ENCODE peak calls at places on chromosome 5, in seven cellular contexts. Y is neuronal stem cell, U is IMR-90, O is H9, Q is trophoblast cell, P is mesenchymal stem cell, H is H1. E is an unnamed sample.

GRCh38 chr5:81398741-81399140 is 4.8 kb upstream of the ACOT12 start:
- DNase-seq in Y (no peak), U (no peak), O (no peak), Q (no peak), P (no peak), H (no peak), E (peak; percentile 22)

GRCh38 chr5:21152611-21153010 is 1164.6 kb upstream of the CDH18 start:
- DNase-seq in Y (no peak), U (peak; percentile 0), O (no peak), Q (no peak), P (peak; percentile 59), H (no peak), E (no peak)

GRCh38 chr5:91486638-91487037 is 103.5 kb upstream of the ARRDC3 start:
- DNase-seq in Y (no peak), U (peak; percentile 23), O (no peak), Q (peak; percentile 20), P (peak; percentile 22), H (no peak), E (no peak)

GRCh38 chr5:110441035-110441434 is 285.4 kb downstream of the TMEM232 start:
- DNase-seq in Y (peak; percentile 11), U (peak; percentile 31), O (peak; percentile 36), Q (peak; percentile 48), P (peak; percentile 67), H (peak; percentile 15), E (peak; percentile 81)

GRCh38 chr5:42984307-42984706 is 55.8 kb downstream of the ANXA2R start:
- DNase-seq in Y (no peak), U (no peak), O (no peak), Q (no peak), P (no peak), H (no peak), E (no peak)

GRCh38 chr5:141647851-141648250 is 3.4 kb downstream of the FCHSD1 start:
- DNase-seq in Y (no peak), U (no peak), O (no peak), Q (no peak), P (no peak), H (no peak), E (no peak)

GRCh38 chr5:160197341-160198147 is 31.8 kb upstream of the FABP6 start:
- DNase-seq in Y (no peak), U (peak; percentile 44), O (peak; percentile 60), Q (no peak), P (peak; percentile 85), H (no peak), E (peak; percentile 96)

GRCh38 chr5:80959768-80960442 is at the start of gene RASGRF2:
- DNase-seq in Y (peak; percentile 49), U (peak; percentile 44), O (peak; percentile 66), Q (peak; percentile 89), P (peak; percentile 78), H (no peak), E (peak; percentile 84)

GRCh38 chr5:68068204-68068603 is 147.4 kb upstream of the PIK3R1 start:
- DNase-seq in Y (no peak), U (peak; percentile 17), O (no peak), Q (peak; percentile 23), P (peak; percentile 25), H (no peak), E (no peak)

GRCh38 chr5:139638736-139639618 is 9.2 kb upstream of the CXXC5 start:
- DNase-seq in Y (no peak), U (no peak), O (no peak), Q (no peak), P (no peak), H (no peak), E (no peak)

GRCh38 chr5:173833200-173833599 is 54.9 kb upstream of the CPEB4 start:
- DNase-seq in Y (no peak), U (no peak), O (no peak), Q (peak; percentile 21), P (no peak), H (no peak), E (no peak)

GRCh38 chr5:132190161-132190817 is 37.4 kb downstream of the P4HA2 start:
- DNase-seq in Y (peak; percentile 39), U (peak; percentile 81), O (peak; percentile 46), Q (peak; percentile 63), P (peak; percentile 83), H (no peak), E (peak; percentile 90)

GRCh38 chr5:88886252-88886651 is 3.3 kb upstream of the MEF2C start:
- DNase-seq in Y (no peak), U (no peak), O (no peak), Q (no peak), P (no peak), H (no peak), E (no peak)

GRCh38 chr5:135491552-135492318 is 39.6 kb upstream of the TIFAB start:
- DNase-seq in Y (no peak), U (no peak), O (peak; percentile 66), Q (peak; percentile 69), P (no peak), H (no peak), E (peak; percentile 58)

GRCh38 chr5:100560860-100561259 is 25.7 kb downstream of the FAM174A start:
- DNase-seq in Y (no peak), U (peak; percentile 35), O (no peak), Q (no peak), P (no peak), H (no peak), E (no peak)

GRCh38 chr5:20555034-20555433 is 567.0 kb upstream of the CDH18 start:
- DNase-seq in Y (no peak), U (no peak), O (no peak), Q (no peak), P (no peak), H (no peak), E (peak; percentile 34)

GRCh38 chr5:142211918-142212317 is 103.3 kb downstream of the NDFIP1 start:
- DNase-seq in Y (no peak), U (no peak), O (no peak), Q (no peak), P (no peak), H (no peak), E (no peak)

GRCh38 chr5:3392306-3392939 is 203.2 kb upstream of the IRX1 start:
- DNase-seq in Y (no peak), U (no peak), O (no peak), Q (no peak), P (no peak), H (no peak), E (no peak)

GRCh38 chr5:3394877-3395599 is 200.6 kb upstream of the IRX1 start:
- DNase-seq in Y (no peak), U (no peak), O (no peak), Q (no peak), P (no peak), H (no peak), E (no peak)

GRCh38 chr5:3394046-3394597 is 201.5 kb upstream of the IRX1 start:
- DNase-seq in Y (no peak), U (no peak), O (no peak), Q (no peak), P (no peak), H (no peak), E (no peak)

GRCh38 chr5:3391210-3391609 is 204.4 kb upstream of the IRX1 start:
- DNase-seq in Y (no peak), U (no peak), O (no peak), Q (no peak), P (no peak), H (no peak), E (no peak)

GRCh38 chr5:3393122-3393963 is 202.3 kb upstream of the IRX1 start:
- DNase-seq in Y (peak; percentile 45), U (no peak), O (no peak), Q (no peak), P (no peak), H (no peak), E (no peak)
- H3K79me1 ChIP-seq in Y (no peaks in the 10 kb centered on the region), U (no peaks in the 10 kb centered on the region), O (no peaks in the 10 kb centered on the region), Q (no peaks in the 10 kb centered on the region), P (no peaks in the 10 kb centered on the region), H (no peaks in the 10 kb centered on the region), E (no peaks in the 10 kb centered on the region)

GRCh38 chr5:180251141-180251540 is 40.7 kb downstream of the MAPK9 start:
- DNase-seq in Y (no peak), U (no peak), O (no peak), Q (no peak), P (no peak), H (no peak), E (no peak)

GRCh38 chr5:180253036-180253824 is 38.7 kb downstream of the MAPK9 start:
- DNase-seq in Y (no peak), U (no peak), O (no peak), Q (no peak), P (no peak), H (no peak), E (peak; percentile 62)

GRCh38 chr5:180250329-180250728 is 41.3 kb upstream of the RASGEF1C start:
- DNase-seq in Y (no peak), U (no peak), O (no peak), Q (peak; percentile 25), P (no peak), H (no peak), E (no peak)

GRCh38 chr5:180251887-180252286 is 40.0 kb downstream of the MAPK9 start:
- DNase-seq in Y (no peak), U (no peak), O (no peak), Q (no peak), P (no peak), H (no peak), E (no peak)
- H3K79me1 ChIP-seq in Y (no peaks in the 10 kb centered on the region), U (no peaks in the 10 kb centered on the region), O (no peaks in the 10 kb centered on the region), Q (no peaks in the 10 kb centered on the region), P (peaks cover 5% of the 10 kb centered on the region), H (no peaks in the 10 kb centered on the region), E (no peaks in the 10 kb centered on the region)

GRCh38 chr5:179795049-179795862 is 1.5 kb downstream of the LTC4S start:
- DNase-seq in Y (no peak), U (no peak), O (peak; percentile 84), Q (peak; percentile 42), P (no peak), H (no peak), E (peak; percentile 80)

GRCh38 chr5:179798144-179798770 is 4.5 kb downstream of the LTC4S start:
- DNase-seq in Y (no peak), U (no peak), O (no peak), Q (no peak), P (no peak), H (no peak), E (no peak)

GRCh38 chr5:179795863-179796833 is 2.4 kb downstream of the LTC4S start:
- DNase-seq in Y (no peak), U (peak; percentile 78), O (peak; percentile 79), Q (peak; percentile 94), P (peak; percentile 84), H (no peak), E (peak; percentile 85)

GRCh38 chr5:179797741-179798140 is 4.0 kb downstream of the LTC4S start:
- DNase-seq in Y (no peak), U (no peak), O (no peak), Q (no peak), P (no peak), H (no peak), E (no peak)

GRCh38 chr5:179796877-179797608 is 3.3 kb downstream of the LTC4S start:
- DNase-seq in Y (no peak), U (no peak), O (no peak), Q (no peak), P (no peak), H (no peak), E (no peak)
- H3K79me1 ChIP-seq in Y (peaks cover 8% of the 10 kb centered on the region), U (peaks cover 22% of the 10 kb centered on the region), O (no peaks in the 10 kb centered on the region), Q (peaks cover 7% of the 10 kb centered on the region), P (peaks cover 28% of the 10 kb centered on the region), H (no peaks in the 10 kb centered on the region), E (no peaks in the 10 kb centered on the region)

DNA sequence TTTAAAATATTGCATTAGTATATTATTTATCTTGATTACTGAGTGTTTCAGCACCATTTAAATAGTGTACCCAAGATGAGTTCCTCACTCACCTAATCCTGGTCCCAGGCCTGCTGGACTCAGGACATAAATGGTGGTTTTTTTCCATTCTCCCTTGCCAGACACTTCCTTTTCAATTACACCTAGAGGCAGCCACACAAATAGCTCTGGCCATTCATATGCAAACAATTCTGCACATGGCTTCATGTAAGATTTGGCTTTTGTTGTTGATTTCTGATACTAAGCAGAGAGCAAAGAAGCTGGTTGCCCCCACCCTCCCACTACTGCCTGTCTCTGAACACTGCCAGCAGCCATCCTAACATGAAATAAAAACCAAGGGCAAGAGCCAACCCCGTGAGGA is 180.4 kb downstream of the SEMA5A start:
- DNase-seq in Y (no peak), U (no peak), O (peak; percentile 32), Q (no peak), P (no peak), H (no peak), E (no peak)
- H3K79me1 ChIP-seq in Y (no peaks in the 10 kb centered on the region), U (peaks cover 32% of the 10 kb centered on the region), O (no peaks in the 10 kb centered on the region), Q (no peaks in the 10 kb centered on the region), P (peaks cover 17% of the 10 kb centered on the region), H (no peaks in the 10 kb centered on the region), E (no peaks in the 10 kb centered on the region)